ENCODE peak calls at places on chromosomes 7 and 10, in six cellular contexts. One of them, this sample, is unnamed.

GRCh38 chr7:36021917-36022550 is 131.0 kb upstream of the EEPD1 start:
- DNase-seq in activated CD4-positive, alpha-beta T cell treated with anti-CD3 and anti-CD28 coated beads, Interleukin-2, amount 10 ng/mL, durations not matched to agents 7 days and 5 days: no peak
- DNase-seq in caudate nucleus: no peak
- DNase-seq in CD4-positive, alpha-beta memory T cell: no peak
- DNase-seq in foreskin fibroblast: no peak
- DNase-seq in activated naive CD8-positive, alpha-beta T cell treated with anti-CD3 and anti-CD28 coated beads, Interleukin-2, amount 50 U/mL, for 24 hours: no peak
- DNase-seq in this sample: no peak

GRCh38 chr10:88113657-88114272 is 250.3 kb downstream of the PTEN start:
- DNase-seq in activated CD4-positive, alpha-beta T cell treated with anti-CD3 and anti-CD28 coated beads, Interleukin-2, amount 10 ng/mL, durations not matched to agents 7 days and 5 days: no peak
- DNase-seq in caudate nucleus: no peak
- DNase-seq in CD4-positive, alpha-beta memory T cell: no peak
- DNase-seq in foreskin fibroblast: no peak
- DNase-seq in activated naive CD8-positive, alpha-beta T cell treated with anti-CD3 and anti-CD28 coated beads, Interleukin-2, amount 50 U/mL, for 24 hours: no peak
- DNase-seq in this sample: no peak

GRCh38 chr10:100715101-100715444 is 30.3 kb upstream of the PAX2 start:
- DNase-seq in activated CD4-positive, alpha-beta T cell treated with anti-CD3 and anti-CD28 coated beads, Interleukin-2, amount 10 ng/mL, durations not matched to agents 7 days and 5 days: no peak
- DNase-seq in caudate nucleus: no peak
- DNase-seq in CD4-positive, alpha-beta memory T cell: no peak
- DNase-seq in foreskin fibroblast: no peak
- DNase-seq in activated naive CD8-positive, alpha-beta T cell treated with anti-CD3 and anti-CD28 coated beads, Interleukin-2, amount 50 U/mL, for 24 hours: no peak
- DNase-seq in this sample: no peak

GRCh38 chr10:120783901-120784300 is 67.3 kb upstream of the WDR11 start:
- DNase-seq in activated CD4-positive, alpha-beta T cell treated with anti-CD3 and anti-CD28 coated beads, Interleukin-2, amount 10 ng/mL, durations not matched to agents 7 days and 5 days: no peak
- DNase-seq in caudate nucleus: no peak
- DNase-seq in CD4-positive, alpha-beta memory T cell: no peak
- DNase-seq in foreskin fibroblast: no peak
- DNase-seq in activated naive CD8-positive, alpha-beta T cell treated with anti-CD3 and anti-CD28 coated beads, Interleukin-2, amount 50 U/mL, for 24 hours: no peak
- DNase-seq in this sample: no peak

GRCh38 chr10:132443605-132443997 is 46.6 kb downstream of the PWWP2B start:
- DNase-seq in activated CD4-positive, alpha-beta T cell treated with anti-CD3 and anti-CD28 coated beads, Interleukin-2, amount 10 ng/mL, durations not matched to agents 7 days and 5 days: peak; percentile 60
- DNase-seq in caudate nucleus: no peak
- DNase-seq in CD4-positive, alpha-beta memory T cell: peak; percentile 62
- DNase-seq in foreskin fibroblast: peak; percentile 56
- DNase-seq in activated naive CD8-positive, alpha-beta T cell treated with anti-CD3 and anti-CD28 coated beads, Interleukin-2, amount 50 U/mL, for 24 hours: peak; percentile 79
- DNase-seq in this sample: no peak

GRCh38 chr7:45328397-45329080 is 170.9 kb downstream of the RAMP3 start:
- DNase-seq in activated CD4-positive, alpha-beta T cell treated with anti-CD3 and anti-CD28 coated beads, Interleukin-2, amount 10 ng/mL, durations not matched to agents 7 days and 5 days: no peak
- DNase-seq in caudate nucleus: no peak
- DNase-seq in CD4-positive, alpha-beta memory T cell: no peak
- DNase-seq in foreskin fibroblast: no peak
- DNase-seq in activated naive CD8-positive, alpha-beta T cell treated with anti-CD3 and anti-CD28 coated beads, Interleukin-2, amount 50 U/mL, for 24 hours: no peak
- DNase-seq in this sample: no peak

GRCh38 chr7:12943781-12944180 is 256.3 kb downstream of the ARL4A start:
- DNase-seq in activated CD4-positive, alpha-beta T cell treated with anti-CD3 and anti-CD28 coated beads, Interleukin-2, amount 10 ng/mL, durations not matched to agents 7 days and 5 days: no peak
- DNase-seq in caudate nucleus: no peak
- DNase-seq in CD4-positive, alpha-beta memory T cell: no peak
- DNase-seq in foreskin fibroblast: no peak
- DNase-seq in activated naive CD8-positive, alpha-beta T cell treated with anti-CD3 and anti-CD28 coated beads, Interleukin-2, amount 50 U/mL, for 24 hours: no peak
- DNase-seq in this sample: no peak

GRCh38 chr10:96089116-96089515 is 41.0 kb upstream of the ZNF518A start:
- DNase-seq in activated CD4-positive, alpha-beta T cell treated with anti-CD3 and anti-CD28 coated beads, Interleukin-2, amount 10 ng/mL, durations not matched to agents 7 days and 5 days: no peak
- DNase-seq in caudate nucleus: no peak
- DNase-seq in CD4-positive, alpha-beta memory T cell: no peak
- DNase-seq in foreskin fibroblast: no peak
- DNase-seq in activated naive CD8-positive, alpha-beta T cell treated with anti-CD3 and anti-CD28 coated beads, Interleukin-2, amount 50 U/mL, for 24 hours: no peak
- DNase-seq in this sample: no peak

GRCh38 chr10:121914661-121915060 is 13.2 kb downstream of the ATE1 start:
- DNase-seq in activated CD4-positive, alpha-beta T cell treated with anti-CD3 and anti-CD28 coated beads, Interleukin-2, amount 10 ng/mL, durations not matched to agents 7 days and 5 days: no peak
- DNase-seq in caudate nucleus: no peak
- DNase-seq in CD4-positive, alpha-beta memory T cell: no peak
- DNase-seq in foreskin fibroblast: no peak
- DNase-seq in activated naive CD8-positive, alpha-beta T cell treated with anti-CD3 and anti-CD28 coated beads, Interleukin-2, amount 50 U/mL, for 24 hours: no peak
- DNase-seq in this sample: no peak

GRCh38 chr7:120097020-120097419 is 176.0 kb upstream of the KCND2 start:
- DNase-seq in activated CD4-positive, alpha-beta T cell treated with anti-CD3 and anti-CD28 coated beads, Interleukin-2, amount 10 ng/mL, durations not matched to agents 7 days and 5 days: no peak
- DNase-seq in caudate nucleus: no peak
- DNase-seq in CD4-positive, alpha-beta memory T cell: no peak
- DNase-seq in foreskin fibroblast: no peak
- DNase-seq in activated naive CD8-positive, alpha-beta T cell treated with anti-CD3 and anti-CD28 coated beads, Interleukin-2, amount 50 U/mL, for 24 hours: no peak
- DNase-seq in this sample: no peak

GRCh38 chr7:158646766-158647474 is 57.7 kb downstream of the NCAPG2 start:
- DNase-seq in activated CD4-positive, alpha-beta T cell treated with anti-CD3 and anti-CD28 coated beads, Interleukin-2, amount 10 ng/mL, durations not matched to agents 7 days and 5 days: peak; percentile 21
- DNase-seq in caudate nucleus: no peak
- DNase-seq in CD4-positive, alpha-beta memory T cell: no peak
- DNase-seq in foreskin fibroblast: no peak
- DNase-seq in activated naive CD8-positive, alpha-beta T cell treated with anti-CD3 and anti-CD28 coated beads, Interleukin-2, amount 50 U/mL, for 24 hours: peak; percentile 17
- DNase-seq in this sample: no peak

GRCh38 chr10:79331709-79332108 is 15.6 kb upstream of the PPIF start:
- DNase-seq in activated CD4-positive, alpha-beta T cell treated with anti-CD3 and anti-CD28 coated beads, Interleukin-2, amount 10 ng/mL, durations not matched to agents 7 days and 5 days: peak; percentile 52
- DNase-seq in caudate nucleus: no peak
- DNase-seq in CD4-positive, alpha-beta memory T cell: peak; percentile 78
- DNase-seq in foreskin fibroblast: peak; percentile 77
- DNase-seq in activated naive CD8-positive, alpha-beta T cell treated with anti-CD3 and anti-CD28 coated beads, Interleukin-2, amount 50 U/mL, for 24 hours: peak; percentile 84
- DNase-seq in this sample: peak; percentile 50

GRCh38 chr10:49381111-49381900 is 14.6 kb downstream of the DRGX start:
- DNase-seq in activated CD4-positive, alpha-beta T cell treated with anti-CD3 and anti-CD28 coated beads, Interleukin-2, amount 10 ng/mL, durations not matched to agents 7 days and 5 days: no peak
- DNase-seq in caudate nucleus: no peak
- DNase-seq in CD4-positive, alpha-beta memory T cell: no peak
- DNase-seq in foreskin fibroblast: no peak
- DNase-seq in activated naive CD8-positive, alpha-beta T cell treated with anti-CD3 and anti-CD28 coated beads, Interleukin-2, amount 50 U/mL, for 24 hours: no peak
- DNase-seq in this sample: no peak

GRCh38 chr7:33841658-33842057 is 63.7 kb upstream of the BMPER start:
- DNase-seq in activated CD4-positive, alpha-beta T cell treated with anti-CD3 and anti-CD28 coated beads, Interleukin-2, amount 10 ng/mL, durations not matched to agents 7 days and 5 days: no peak
- DNase-seq in caudate nucleus: no peak
- DNase-seq in CD4-positive, alpha-beta memory T cell: no peak
- DNase-seq in foreskin fibroblast: peak; percentile 63
- DNase-seq in activated naive CD8-positive, alpha-beta T cell treated with anti-CD3 and anti-CD28 coated beads, Interleukin-2, amount 50 U/mL, for 24 hours: no peak
- DNase-seq in this sample: no peak

GRCh38 chr10:68046642-68047041 is 28.4 kb downstream of the HERC4 start:
- DNase-seq in activated CD4-positive, alpha-beta T cell treated with anti-CD3 and anti-CD28 coated beads, Interleukin-2, amount 10 ng/mL, durations not matched to agents 7 days and 5 days: no peak
- DNase-seq in caudate nucleus: no peak
- DNase-seq in CD4-positive, alpha-beta memory T cell: no peak
- DNase-seq in foreskin fibroblast: no peak
- DNase-seq in activated naive CD8-positive, alpha-beta T cell treated with anti-CD3 and anti-CD28 coated beads, Interleukin-2, amount 50 U/mL, for 24 hours: no peak
- DNase-seq in this sample: no peak

GRCh38 chr10:119575506-119575905 is 21.3 kb downstream of the TIAL1 start:
- DNase-seq in activated CD4-positive, alpha-beta T cell treated with anti-CD3 and anti-CD28 coated beads, Interleukin-2, amount 10 ng/mL, durations not matched to agents 7 days and 5 days: peak; percentile 55
- DNase-seq in caudate nucleus: no peak
- DNase-seq in CD4-positive, alpha-beta memory T cell: peak; percentile 63
- DNase-seq in foreskin fibroblast: no peak
- DNase-seq in activated naive CD8-positive, alpha-beta T cell treated with anti-CD3 and anti-CD28 coated beads, Interleukin-2, amount 50 U/mL, for 24 hours: no peak
- DNase-seq in this sample: no peak

GRCh38 chr10:76126607-76127190 is 695.3 kb downstream of the LRMDA start:
- DNase-seq in activated CD4-positive, alpha-beta T cell treated with anti-CD3 and anti-CD28 coated beads, Interleukin-2, amount 10 ng/mL, durations not matched to agents 7 days and 5 days: no peak
- DNase-seq in caudate nucleus: no peak
- DNase-seq in CD4-positive, alpha-beta memory T cell: no peak
- DNase-seq in foreskin fibroblast: peak; percentile 49
- DNase-seq in activated naive CD8-positive, alpha-beta T cell treated with anti-CD3 and anti-CD28 coated beads, Interleukin-2, amount 50 U/mL, for 24 hours: no peak
- DNase-seq in this sample: no peak

GRCh38 chr7:150405584-150406310 is 26.6 kb downstream of the ZNF775 start:
- DNase-seq in activated CD4-positive, alpha-beta T cell treated with anti-CD3 and anti-CD28 coated beads, Interleukin-2, amount 10 ng/mL, durations not matched to agents 7 days and 5 days: peak; percentile 59
- DNase-seq in caudate nucleus: no peak
- DNase-seq in CD4-positive, alpha-beta memory T cell: no peak
- DNase-seq in foreskin fibroblast: peak; percentile 63
- DNase-seq in activated naive CD8-positive, alpha-beta T cell treated with anti-CD3 and anti-CD28 coated beads, Interleukin-2, amount 50 U/mL, for 24 hours: peak; percentile 54
- DNase-seq in this sample: no peak

GRCh38 chr10:114519306-114519669 is 115.0 kb upstream of the AFAP1L2 start:
- DNase-seq in activated CD4-positive, alpha-beta T cell treated with anti-CD3 and anti-CD28 coated beads, Interleukin-2, amount 10 ng/mL, durations not matched to agents 7 days and 5 days: no peak
- DNase-seq in caudate nucleus: no peak
- DNase-seq in CD4-positive, alpha-beta memory T cell: no peak
- DNase-seq in foreskin fibroblast: peak; percentile 41
- DNase-seq in activated naive CD8-positive, alpha-beta T cell treated with anti-CD3 and anti-CD28 coated beads, Interleukin-2, amount 50 U/mL, for 24 hours: no peak
- DNase-seq in this sample: no peak

GRCh38 chr7:132084776-132085388 is 491.4 kb downstream of the PLXNA4 start:
- DNase-seq in activated CD4-positive, alpha-beta T cell treated with anti-CD3 and anti-CD28 coated beads, Interleukin-2, amount 10 ng/mL, durations not matched to agents 7 days and 5 days: no peak
- DNase-seq in caudate nucleus: no peak
- DNase-seq in CD4-positive, alpha-beta memory T cell: no peak
- DNase-seq in foreskin fibroblast: no peak
- DNase-seq in activated naive CD8-positive, alpha-beta T cell treated with anti-CD3 and anti-CD28 coated beads, Interleukin-2, amount 50 U/mL, for 24 hours: no peak
- DNase-seq in this sample: no peak

GRCh38 chr10:35503548-35503947 is 101.6 kb upstream of the GJD4 start:
- DNase-seq in activated CD4-positive, alpha-beta T cell treated with anti-CD3 and anti-CD28 coated beads, Interleukin-2, amount 10 ng/mL, durations not matched to agents 7 days and 5 days: no peak
- DNase-seq in caudate nucleus: no peak
- DNase-seq in CD4-positive, alpha-beta memory T cell: no peak
- DNase-seq in foreskin fibroblast: no peak
- DNase-seq in activated naive CD8-positive, alpha-beta T cell treated with anti-CD3 and anti-CD28 coated beads, Interleukin-2, amount 50 U/mL, for 24 hours: no peak
- DNase-seq in this sample: no peak

GRCh38 chr10:58531084-58531695 is 18.5 kb downstream of the BICC1 start:
- DNase-seq in activated CD4-positive, alpha-beta T cell treated with anti-CD3 and anti-CD28 coated beads, Interleukin-2, amount 10 ng/mL, durations not matched to agents 7 days and 5 days: peak; percentile 63
- DNase-seq in caudate nucleus: no peak
- DNase-seq in CD4-positive, alpha-beta memory T cell: peak; percentile 35
- DNase-seq in foreskin fibroblast: peak; percentile 85
- DNase-seq in activated naive CD8-positive, alpha-beta T cell treated with anti-CD3 and anti-CD28 coated beads, Interleukin-2, amount 50 U/mL, for 24 hours: peak; percentile 57
- DNase-seq in this sample: no peak

GRCh38 chr10:24488631-24489030 is 235.1 kb downstream of the ARHGAP21 start:
- DNase-seq in activated CD4-positive, alpha-beta T cell treated with anti-CD3 and anti-CD28 coated beads, Interleukin-2, amount 10 ng/mL, durations not matched to agents 7 days and 5 days: no peak
- DNase-seq in caudate nucleus: no peak
- DNase-seq in CD4-positive, alpha-beta memory T cell: no peak
- DNase-seq in foreskin fibroblast: no peak
- DNase-seq in activated naive CD8-positive, alpha-beta T cell treated with anti-CD3 and anti-CD28 coated beads, Interleukin-2, amount 50 U/mL, for 24 hours: no peak
- DNase-seq in this sample: no peak

GRCh38 chr7:319267-319661 is 29.3 kb downstream of the FOXL3 start:
- DNase-seq in activated CD4-positive, alpha-beta T cell treated with anti-CD3 and anti-CD28 coated beads, Interleukin-2, amount 10 ng/mL, durations not matched to agents 7 days and 5 days: no peak
- DNase-seq in caudate nucleus: no peak
- DNase-seq in CD4-positive, alpha-beta memory T cell: no peak
- DNase-seq in foreskin fibroblast: no peak
- DNase-seq in activated naive CD8-positive, alpha-beta T cell treated with anti-CD3 and anti-CD28 coated beads, Interleukin-2, amount 50 U/mL, for 24 hours: no peak
- DNase-seq in this sample: no peak

GRCh38 chr7:102232686-102233286 is 53.9 kb upstream of the SH2B2 start:
- DNase-seq in activated CD4-positive, alpha-beta T cell treated with anti-CD3 and anti-CD28 coated beads, Interleukin-2, amount 10 ng/mL, durations not matched to agents 7 days and 5 days: no peak
- DNase-seq in caudate nucleus: no peak
- DNase-seq in CD4-positive, alpha-beta memory T cell: no peak
- DNase-seq in foreskin fibroblast: no peak
- DNase-seq in activated naive CD8-positive, alpha-beta T cell treated with anti-CD3 and anti-CD28 coated beads, Interleukin-2, amount 50 U/mL, for 24 hours: no peak
- DNase-seq in this sample: no peak